ENCODE peak calls at places on chromosomes 4 and X, in five cellular contexts. E, T, H, C and W are unnamed samples.

GRCh38 chr4:673349-674091 is 556 bp downstream of the ATP5ME start:
- DNase-seq in E (no peak), T (no peak), H (no peak), C (no peak), W (no peak)

GRCh38 chrX:85517994-85518718 is 138.7 kb upstream of the POF1B start:
- DNase-seq in E (no peak), T (no peak), H (no peak), C (no peak), W (no peak)

GRCh38 chrX:118579417-118579816 is 83.8 kb downstream of the DOCK11 start:
- DNase-seq in E (no peak), T (no peak), H (no peak), C (no peak), W (no peak)

GRCh38 chr4:158146736-158147135 is 26.1 kb downstream of the GASK1B start:
- DNase-seq in E (no peak), T (no peak), H (no peak), C (no peak), W (no peak)

GRCh38 chr4:26860922-26861433 is 337 bp downstream of the STIM2 start:
- DNase-seq in E (no peak), T (no peak), H (peak), C (no peak), W (peak)

GRCh38 chr4:47145630-47146029 is 114.3 kb downstream of the GABRB1 start:
- DNase-seq in E (no peak), T (peak), H (no peak), C (no peak), W (peak)

GRCh38 chr4:140662082-140662869 is 93.5 kb upstream of the UCP1 start:
- DNase-seq in E (no peak), T (no peak), H (no peak), C (no peak), W (no peak)

GRCh38 chr4:156536661-156537060 is 434.9 kb downstream of the PDGFC start:
- DNase-seq in E (no peak), T (no peak), H (no peak), C (no peak), W (no peak)

GRCh38 chr4:65719635-65720034 is 49.3 kb upstream of the EPHA5 start:
- DNase-seq in E (no peak), T (no peak), H (no peak), C (no peak), W (no peak)

GRCh38 chr4:78612398-78613005 is 60.9 kb downstream of the ANXA3 start:
- DNase-seq in E (no peak), T (peak), H (no peak), C (no peak), W (peak)

GRCh38 chr4:155679343-155679742 is 12.7 kb downstream of the GUCY1A1 start:
- DNase-seq in E (no peak), T (no peak), H (no peak), C (no peak), W (peak)

GRCh38 chr4:40363382-40363920 is 28.3 kb downstream of the CHRNA9 start:
- DNase-seq in E (no peak), T (no peak), H (no peak), C (no peak), W (no peak)